ENCODE peak calls at places on chromosomes 6 and 20, in ten cellular contexts. I is kidney tubule cell, K is cardiac fibroblast, G is HT-29, U is upper lobe of right lung, Y is ureter, H is HT1080, Z is occipital lobe, A is progenitor cell of endocrine pancreas, X is SW480. Q is an unnamed sample.
A peak's percentile ranks its signal among the peaks of the same experiment; 100 is the strongest.

GRCh38 chr6:36676142-36677058 is 2.1 kb upstream of the CDKN1A start:
- DNase-seq in I (peak; percentile 50), X (no peak), G (no peak), Y (no peak), Z (no peak), U (no peak), K (no peak), H (peak; percentile 52), A (no peak), Q (no peak)

GRCh38 chr6:11324453-11325023 is 92.1 kb upstream of the NEDD9 start:
- DNase-seq in Z (no peak), Y (no peak), U (no peak), G (no peak), X (no peak), I (no peak), H (no peak), A (no peak), K (peak; percentile 18), Q (no peak)

GRCh38 chr6:33665957-33666356 is 44.8 kb downstream of the ITPR3 start:
- DNase-seq in Y (no peak), A (no peak), I (no peak), U (no peak), H (no peak), K (no peak), X (no peak), Z (no peak), G (no peak), Q (no peak)

GRCh38 chr6:15623282-15624116 is 39.3 kb downstream of the DTNBP1 start:
- DNase-seq in Z (no peak), I (peak; percentile 35), U (no peak), H (peak; percentile 5), A (no peak), G (peak; percentile 30), K (peak; percentile 51), Y (no peak), X (peak; percentile 2), Q (no peak)

GRCh38 chr6:3789018-3789895 is 37.7 kb upstream of the PXDC1 start:
- DNase-seq in X (no peak), Z (no peak), G (no peak), H (no peak), Y (no peak), U (no peak), K (no peak), A (no peak), I (peak; percentile 85), Q (no peak)

GRCh38 chr20:48603116-48603818 is 224.5 kb downstream of the PREX1 start:
- DNase-seq in G (no peak), Y (peak; percentile 29), Z (no peak), H (no peak), U (peak; percentile 48), K (no peak), I (no peak), A (no peak), X (no peak), Q (no peak)

GRCh38 chr20:26208296-26209091 is 511.8 kb upstream of the ZNF337 start:
- DNase-seq in K (no peak), I (no peak), G (no peak), Y (no peak), X (no peak), Z (no peak), U (peak; percentile 84), H (no peak), A (peak; percentile 29), Q (no peak)

GRCh38 chr20:47720636-47721427 is 64.4 kb downstream of the SULF2 start:
- DNase-seq in H (no peak), I (no peak), Z (no peak), A (no peak), K (no peak), X (no peak), Y (no peak), G (no peak), U (no peak), Q (no peak)

GRCh38 chr6:3211681-3212080 is 15.8 kb downstream of the TUBB2B start:
- DNase-seq in X (no peak), G (no peak), K (no peak), H (no peak), Z (peak; percentile 49), I (peak; percentile 46), U (no peak), Y (no peak), A (no peak), Q (no peak)

GRCh38 chr20:3461911-3462677 is 8.7 kb upstream of the ATRN start:
- DNase-seq in K (peak; percentile 29), G (no peak), A (no peak), Z (no peak), H (peak; percentile 25), X (no peak), I (peak; percentile 56), Y (no peak), U (no peak), Q (peak; percentile 6)

GRCh38 chr6:149250982-149251381 is 66.5 kb upstream of the TAB2 start:
- DNase-seq in H (no peak), K (no peak), U (no peak), A (no peak), X (no peak), Z (no peak), I (no peak), Y (no peak), G (no peak), Q (no peak)